ENCODE peak calls at places on chromosomes 3 and 15, in six cellular contexts. One of them, this sample, is unnamed.

GRCh38 chr3:136883967-136884720 is 22.1 kb downstream of the NCK1 start:
- DNase-seq in GM12891: no peak
- DNase-seq in HCT116: no peak
- DNase-seq in HepG2: no peak
- DNase-seq in breast epithelium: no peak
- DNase-seq in stomach: no peak
- DNase-seq in this sample: no peak

GRCh38 chr3:132659370-132660055 is at the start of gene ACAD11:
- DNase-seq in HCT116: peak
- DNase-seq in GM12891: peak
- DNase-seq in HepG2: peak
- DNase-seq in breast epithelium: peak
- DNase-seq in stomach: peak
- DNase-seq in this sample: peak

GRCh38 chr3:169966951-169967915 is 626 bp downstream of the SEC62 start:
- DNase-seq in HepG2: peak
- DNase-seq in stomach: peak
- DNase-seq in GM12891: no peak
- DNase-seq in HCT116: no peak
- DNase-seq in breast epithelium: peak
- DNase-seq in this sample: no peak

GRCh38 chr15:63764124-63764827 is 69.5 kb downstream of the HERC1 start:
- DNase-seq in HCT116: no peak
- DNase-seq in stomach: no peak
- DNase-seq in breast epithelium: no peak
- DNase-seq in GM12891: no peak
- DNase-seq in HepG2: no peak
- DNase-seq in this sample: no peak

GRCh38 chr15:66124626-66125025 is 128.9 kb downstream of the MEGF11 start:
- DNase-seq in breast epithelium: no peak
- DNase-seq in stomach: no peak
- DNase-seq in GM12891: no peak
- DNase-seq in HepG2: no peak
- DNase-seq in HCT116: no peak
- DNase-seq in this sample: no peak

GRCh38 chr15:97115764-97116075 is 785.2 kb downstream of the NR2F2 start:
- DNase-seq in breast epithelium: no peak
- DNase-seq in HepG2: no peak
- DNase-seq in GM12891: no peak
- DNase-seq in stomach: no peak
- DNase-seq in HCT116: no peak
- DNase-seq in this sample: no peak

GRCh38 chr15:73075151-73075859 is 23.0 kb downstream of the NEO1 start:
- DNase-seq in GM12891: no peak
- DNase-seq in HepG2: no peak
- DNase-seq in breast epithelium: no peak
- DNase-seq in stomach: no peak
- DNase-seq in HCT116: no peak
- DNase-seq in this sample: no peak

GRCh38 chr15:26260517-26261133 is 397.5 kb upstream of the ATP10A start:
- DNase-seq in HCT116: no peak
- DNase-seq in HepG2: peak
- DNase-seq in GM12891: peak
- DNase-seq in stomach: no peak
- DNase-seq in breast epithelium: no peak
- DNase-seq in this sample: no peak

GRCh38 chr3:41431386-41431785 is 232.1 kb downstream of the CTNNB1 start:
- DNase-seq in breast epithelium: no peak
- DNase-seq in GM12891: no peak
- DNase-seq in HCT116: no peak
- DNase-seq in HepG2: no peak
- DNase-seq in stomach: no peak
- DNase-seq in this sample: no peak

GRCh38 chr15:78922527-78922926 is 22.3 kb downstream of the CTSH start:
- DNase-seq in breast epithelium: no peak
- DNase-seq in stomach: no peak
- DNase-seq in GM12891: no peak
- DNase-seq in HCT116: no peak
- DNase-seq in HepG2: no peak
- DNase-seq in this sample: no peak
- TF ChIP-seq POLR2A in breast epithelium: no peak
- TF ChIP-seq POLR2A in stomach: no peak
- TF ChIP-seq POLR2A in GM12891: no peak
- TF ChIP-seq POLR2A in HCT116: no peak
- TF ChIP-seq POLR2A in HepG2: no peak
- TF ChIP-seq POLR2A in this sample: no peak

DNA sequence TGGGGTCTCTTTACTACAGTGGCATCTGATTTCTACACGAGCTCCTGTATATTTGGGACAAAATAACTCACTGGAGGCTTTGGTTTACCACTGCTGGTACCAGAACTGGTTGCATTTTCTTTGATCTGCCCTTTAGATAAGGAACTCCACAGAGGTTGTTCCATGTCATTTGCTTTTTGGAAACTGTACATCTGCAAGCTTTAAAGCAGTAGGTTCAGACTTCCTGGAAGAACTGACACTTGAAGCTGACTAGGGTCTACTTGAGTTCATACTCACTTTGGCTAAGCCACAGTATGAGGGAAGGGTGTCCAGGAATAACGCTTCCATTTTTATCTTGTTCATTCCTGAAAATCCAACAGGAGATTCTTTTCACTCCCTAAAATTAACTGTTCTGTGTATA is 86.4 kb downstream of the WWTR1 start:
- DNase-seq in GM12891: no peak
- DNase-seq in HCT116: no peak
- DNase-seq in stomach: no peak
- DNase-seq in breast epithelium: no peak
- DNase-seq in HepG2: no peak
- DNase-seq in this sample: no peak
- TF ChIP-seq POLR2AphosphoS5 in GM12891: no peak
- TF ChIP-seq POLR2AphosphoS5 in HCT116: no peak
- TF ChIP-seq POLR2AphosphoS5 in stomach: no peak
- TF ChIP-seq POLR2AphosphoS5 in breast epithelium: no peak
- TF ChIP-seq POLR2AphosphoS5 in HepG2: no peak
- TF ChIP-seq POLR2AphosphoS5 in this sample: no peak

GRCh38 chr3:23740517-23741402 is 65.0 kb upstream of the UBE2E1 start:
- DNase-seq in breast epithelium: no peak
- DNase-seq in HepG2: no peak
- DNase-seq in stomach: peak
- DNase-seq in GM12891: no peak
- DNase-seq in HCT116: peak
- DNase-seq in this sample: no peak
- TF ChIP-seq POLR2A in breast epithelium: no peak
- TF ChIP-seq POLR2A in HepG2: no peak
- TF ChIP-seq POLR2A in stomach: no peak
- TF ChIP-seq POLR2A in GM12891: no peak
- TF ChIP-seq POLR2A in HCT116: peak
- TF ChIP-seq POLR2A in this sample: no peak

GRCh38 chr3:188972313-188972712 is 199.5 kb upstream of the TPRG1 start:
- DNase-seq in stomach: no peak
- DNase-seq in HepG2: no peak
- DNase-seq in GM12891: no peak
- DNase-seq in breast epithelium: no peak
- DNase-seq in HCT116: no peak
- DNase-seq in this sample: no peak
- TF ChIP-seq POLR2AphosphoS5 in stomach: no peak
- TF ChIP-seq POLR2AphosphoS5 in HepG2: no peak
- TF ChIP-seq POLR2AphosphoS5 in GM12891: no peak
- TF ChIP-seq POLR2AphosphoS5 in breast epithelium: no peak
- TF ChIP-seq POLR2AphosphoS5 in HCT116: no peak
- TF ChIP-seq POLR2AphosphoS5 in this sample: no peak

DNA sequence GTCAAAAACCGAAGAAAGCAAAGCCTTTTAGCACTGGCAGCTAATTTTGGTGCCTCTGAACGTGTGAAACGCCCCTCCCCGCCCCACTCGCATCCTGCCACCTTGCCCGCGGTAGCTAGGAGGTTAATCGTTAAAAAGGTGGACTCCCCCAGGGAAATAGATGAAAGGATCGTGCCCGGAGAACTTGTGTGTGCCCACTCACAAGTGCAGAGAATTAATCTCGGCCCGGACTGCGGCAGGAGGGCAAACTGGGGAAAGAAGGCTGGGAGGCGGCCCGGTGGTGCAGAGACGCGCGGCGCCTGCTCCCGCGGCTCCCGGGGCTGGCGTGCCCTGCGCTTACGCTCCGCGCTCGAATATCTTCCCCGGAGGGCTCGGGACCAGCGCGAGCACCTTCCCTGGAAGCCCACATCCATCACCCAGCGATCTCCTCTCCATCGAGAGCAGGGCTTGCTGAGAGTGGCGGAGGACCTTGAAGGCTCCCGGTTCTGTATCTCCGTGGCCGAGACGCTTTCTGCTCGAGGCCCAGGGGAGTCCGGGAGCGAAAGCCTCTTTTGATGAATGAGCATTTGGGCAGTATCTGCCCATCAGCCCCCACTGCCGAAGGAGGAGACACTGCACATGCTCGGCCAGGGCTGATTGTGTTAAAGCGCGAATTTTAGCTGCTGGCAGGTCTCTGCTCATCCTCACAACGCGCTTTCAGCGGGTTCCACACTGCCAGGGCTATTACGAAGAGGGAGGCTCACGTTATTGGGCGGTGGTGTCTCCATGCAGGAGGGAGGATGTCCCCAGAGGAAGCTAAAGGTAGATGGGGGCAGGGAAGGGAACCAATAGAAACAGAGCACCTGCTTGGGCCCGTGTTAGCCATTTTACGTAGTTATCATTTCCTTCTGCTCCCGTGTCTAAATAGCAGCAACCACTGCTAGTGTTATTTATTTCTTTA is 1.3 kb upstream of the SPTSSB start:
- DNase-seq in stomach: peak
- DNase-seq in HepG2: no peak
- DNase-seq in breast epithelium: no peak
- DNase-seq in HCT116: peak
- DNase-seq in GM12891: peak
- DNase-seq in this sample: peak
- TF ChIP-seq POLR2A in stomach: no peak
- TF ChIP-seq POLR2A in HepG2: no peak
- TF ChIP-seq POLR2A in breast epithelium: no peak
- TF ChIP-seq POLR2A in HCT116: no peak
- TF ChIP-seq POLR2A in GM12891: no peak
- TF ChIP-seq POLR2A in this sample: no peak